ENCODE peak calls at places on chromosomes 6 and 20, in four cellular contexts. A, V, H and S are unnamed samples.

GRCh38 chr20:62887147-62887859 is 25.7 kb upstream of the TCFL5 start:
- DNase-seq in A (peak; percentile 80), V (no peak), H (no peak), S (no peak)

GRCh38 chr6:111753573-111753972 is 119.7 kb downstream of the FYN start:
- DNase-seq in A (no peak), V (no peak), H (no peak), S (no peak)

GRCh38 chr20:18731940-18732339 is 81.6 kb upstream of the SCP2D1 start:
- DNase-seq in A (no peak), V (no peak), H (no peak), S (no peak)

GRCh38 chr6:37531026-37531425 is 31.3 kb upstream of the CCDC167 start:
- DNase-seq in A (no peak), V (no peak), H (no peak), S (no peak)

GRCh38 chr6:19408331-19408730 is 428.8 kb upstream of the ID4 start:
- DNase-seq in A (no peak), V (no peak), H (no peak), S (no peak)

GRCh38 chr20:24577271-24577909 is 108.0 kb downstream of the SYNDIG1 start:
- DNase-seq in A (no peak), V (no peak), H (no peak), S (no peak)

GRCh38 chr20:20443509-20443908 is 75.6 kb downstream of the INSM1 start:
- DNase-seq in A (no peak), V (no peak), H (no peak), S (no peak)

GRCh38 chr6:36752187-36752885 is 54.7 kb downstream of the RAB44 start:
- DNase-seq in A (no peak), V (no peak), H (no peak), S (no peak)

GRCh38 chr6:26421259-26422144 is 18.8 kb upstream of the BTN3A3 start:
- DNase-seq in A (peak; percentile 82), V (peak; percentile 34), H (peak; percentile 94), S (peak; percentile 69)

GRCh38 chr6:3294921-3295871 is 36.4 kb downstream of the PSMG4 start:
- DNase-seq in A (peak; percentile 52), V (no peak), H (no peak), S (peak; percentile 45)

GRCh38 chr6:165984743-165985142 is 182.9 kb downstream of the TBXT start:
- DNase-seq in A (no peak), V (no peak), H (no peak), S (no peak)

GRCh38 chr20:22744341-22745193 is 160.2 kb upstream of the FOXA2 start:
- DNase-seq in A (no peak), V (no peak), H (no peak), S (no peak)

GRCh38 chr20:47489448-47489872 is 12.2 kb upstream of the NCOA3 start:
- DNase-seq in A (no peak), V (no peak), H (no peak), S (no peak)

GRCh38 chr6:34515473-34516387 is 40.4 kb downstream of the SPDEF start:
- DNase-seq in A (peak; percentile 9), V (no peak), H (no peak), S (peak; percentile 9)

GRCh38 chr20:46004187-46004586 is 4.5 kb upstream of the MMP9 start:
- DNase-seq in A (no peak), V (no peak), H (no peak), S (no peak)

GRCh38 chr20:40336530-40336929 is 352.5 kb downstream of the MAFB start:
- DNase-seq in A (no peak), V (no peak), H (no peak), S (no peak)

GRCh38 chr6:138454976-138455706 is 44.2 kb downstream of the NHSL1 start:
- DNase-seq in A (no peak), V (no peak), H (no peak), S (peak; percentile 49)

GRCh38 chr20:14049111-14049510 is 53.8 kb downstream of the MACROD2 start:
- DNase-seq in A (no peak), V (no peak), H (no peak), S (no peak)

GRCh38 chr6:3073382-3073781 is 5.1 kb downstream of the RIPK1 start:
- DNase-seq in A (no peak), V (no peak), H (no peak), S (no peak)

GRCh38 chr6:105300090-105300489 is 102.8 kb downstream of the PREP start:
- DNase-seq in A (no peak), V (no peak), H (no peak), S (no peak)

GRCh38 chr6:138182939-138183791 is 21.4 kb downstream of the ARFGEF3 start:
- DNase-seq in A (no peak), V (no peak), H (no peak), S (peak; percentile 44)

GRCh38 chr20:48723308-48724264 is 104.2 kb downstream of the PREX1 start:
- DNase-seq in A (no peak), V (no peak), H (no peak), S (no peak)

GRCh38 chr6:40685771-40686170 is 98.6 kb upstream of the LRFN2 start:
- DNase-seq in A (no peak), V (no peak), H (no peak), S (no peak)

GRCh38 chr6:30687659-30688431 is 1.4 kb upstream of the PPP1R18 start:
- DNase-seq in A (peak; percentile 47), V (no peak), H (peak; percentile 46), S (peak; percentile 46)

GRCh38 chr6:116847234-116847633 is 18.4 kb upstream of the GPRC6A start:
- DNase-seq in A (peak; percentile 23), V (no peak), H (no peak), S (no peak)

GRCh38 chr6:23301546-23301945 is 732.2 kb downstream of the HDGFL1 start:
- DNase-seq in A (no peak), V (no peak), H (no peak), S (no peak)

GRCh38 chr6:85580104-85580877 is 13.4 kb downstream of the SNX14 start:
- DNase-seq in A (no peak), V (no peak), H (no peak), S (no peak)

GRCh38 chr6:29792123-29793035 is 35.2 kb upstream of the HLA-G start:
- DNase-seq in A (peak; percentile 43), V (no peak), H (peak; percentile 67), S (peak; percentile 63)

DNA sequence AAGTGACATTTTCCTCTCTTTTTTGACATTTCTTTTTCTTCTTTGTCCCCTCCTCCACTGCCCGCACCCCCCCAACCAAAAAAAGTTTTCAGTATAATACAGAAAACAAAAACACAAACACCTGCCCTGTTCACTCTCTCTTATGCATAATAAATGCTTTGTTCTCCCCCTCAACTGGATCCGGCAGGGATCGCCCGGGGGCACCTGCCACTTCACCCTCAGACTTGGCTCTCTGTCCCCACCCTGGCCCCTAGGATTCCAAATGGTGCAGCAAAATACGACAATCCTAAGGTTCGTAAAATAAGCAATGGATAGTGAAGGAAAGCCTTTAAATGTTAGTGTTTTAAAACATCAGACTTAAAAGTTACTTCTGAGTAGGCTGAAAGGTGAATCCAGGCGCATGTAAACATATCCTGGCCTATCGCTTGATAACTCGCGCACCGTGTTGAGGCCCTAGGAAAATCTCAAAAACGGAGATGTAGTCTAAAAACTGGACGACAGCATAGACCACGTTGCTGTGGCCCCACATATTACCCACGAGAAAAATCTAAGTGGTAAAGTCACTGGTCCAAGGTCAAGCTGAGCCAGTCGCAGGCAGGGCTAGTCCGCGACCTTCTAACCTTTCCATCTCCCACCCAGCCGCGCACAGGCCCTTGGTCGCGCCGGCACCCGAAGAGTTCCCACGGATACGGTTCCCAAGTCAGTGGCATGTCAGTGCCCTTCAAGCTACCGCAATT is 130.8 kb downstream of the OGFRL1 start:
- DNase-seq in A (no peak), V (no peak), H (no peak), S (no peak)
- TF ChIP-seq TEAD4 in A (no peak), V (no peak), H (no peak), S (no peak)

DNA sequence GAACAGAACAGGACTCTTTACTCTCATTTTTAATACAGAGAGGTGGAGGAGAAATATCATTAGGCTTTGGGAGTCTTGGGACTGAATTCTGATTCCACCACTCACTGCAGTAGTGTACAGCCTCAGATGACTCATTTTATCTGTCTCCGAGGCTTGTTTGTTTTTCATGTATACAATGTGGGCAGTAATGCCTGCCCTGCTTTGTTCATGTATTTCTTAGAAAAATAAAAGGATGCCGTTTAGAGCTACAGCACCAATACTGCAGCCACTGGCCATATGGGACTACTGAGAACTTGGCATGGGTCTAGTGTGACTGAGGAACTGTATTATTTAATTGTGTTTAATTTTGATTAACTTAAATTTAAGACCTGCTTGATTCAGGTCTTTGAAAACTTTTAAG is 41.2 kb upstream of the JAG1 start:
- DNase-seq in A (no peak), V (no peak), H (no peak), S (no peak)
- TF ChIP-seq TEAD4 in A (no peak), V (no peak), H (no peak), S (no peak)

GRCh38 chr6:33144373-33144772 is 47.9 kb downstream of the COL11A2 start:
- DNase-seq in A (no peak), V (no peak), H (peak; percentile 2), S (no peak)

GRCh38 chr6:33151050-33151449 is 41.2 kb downstream of the COL11A2 start:
- DNase-seq in A (no peak), V (no peak), H (peak; percentile 1), S (no peak)

GRCh38 chr6:33142501-33142900 is 49.8 kb downstream of the COL11A2 start:
- DNase-seq in A (no peak), V (no peak), H (no peak), S (no peak)

GRCh38 chr6:33143113-33143760 is 49.0 kb downstream of the COL11A2 start:
- DNase-seq in A (no peak), V (no peak), H (peak; percentile 6), S (peak; percentile 50)

DNA sequence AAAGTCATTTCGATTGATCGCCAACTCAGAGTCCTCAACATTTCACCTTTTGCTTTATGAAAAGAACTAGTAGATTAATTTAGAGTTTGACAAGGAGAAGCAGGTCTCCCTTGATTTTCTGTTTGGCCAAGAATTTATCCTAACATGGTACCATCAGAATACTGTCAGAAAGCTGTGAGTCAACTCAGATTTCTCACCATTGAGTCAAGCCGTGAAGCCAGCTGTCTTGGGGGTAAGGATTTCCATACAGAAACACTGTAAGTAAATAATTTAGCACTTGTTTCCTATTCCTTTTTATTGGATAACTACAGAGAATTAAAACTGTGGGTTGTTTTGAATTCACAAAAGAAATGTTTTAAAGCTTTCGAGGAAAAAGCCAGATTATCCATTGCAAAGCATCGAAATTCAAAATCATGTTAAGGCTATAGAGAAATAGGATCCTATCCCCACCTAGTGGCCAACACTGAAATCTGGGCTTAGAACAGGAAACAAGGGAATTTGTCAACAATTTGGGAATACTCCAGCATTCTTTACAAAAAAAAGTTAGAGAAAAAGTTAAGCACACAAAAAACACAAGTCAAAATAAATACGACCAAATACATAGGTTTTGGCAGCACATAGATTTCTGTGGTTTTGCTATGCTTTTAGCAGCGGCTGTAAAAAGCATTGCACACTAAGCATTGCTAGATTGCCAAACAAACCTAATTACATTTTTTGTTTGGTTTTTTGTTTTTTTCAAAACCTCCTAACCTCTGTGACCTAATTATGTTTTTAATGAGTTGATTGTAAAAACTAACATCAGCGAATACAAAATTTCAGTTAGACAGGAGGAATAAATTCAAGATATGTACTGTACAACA is 44.2 kb downstream of the COL11A2 start:
- DNase-seq in A (peak; percentile 63), V (no peak), H (peak; percentile 48), S (no peak)
- TF ChIP-seq TEAD4 in A (no peak), V (no peak), H (no peak), S (no peak)

GRCh38 chr6:108160009-108160408 is 5.8 kb upstream of the NR2E1 start:
- DNase-seq in A (no peak), V (no peak), H (no peak), S (no peak)

GRCh38 chr6:108157234-108157971 is 8.4 kb upstream of the NR2E1 start:
- DNase-seq in A (peak; percentile 73), V (no peak), H (no peak), S (peak; percentile 57)

GRCh38 chr6:108156180-108156937 is 9.5 kb upstream of the NR2E1 start:
- DNase-seq in A (no peak), V (no peak), H (no peak), S (no peak)

GRCh38 chr6:108157972-108158441 is 7.8 kb upstream of the NR2E1 start:
- DNase-seq in A (peak; percentile 54), V (no peak), H (no peak), S (peak; percentile 56)

GRCh38 chr6:108156938-108157233 is 8.9 kb upstream of the NR2E1 start:
- DNase-seq in A (no peak), V (no peak), H (no peak), S (no peak)
- TF ChIP-seq TEAD4 in A (no peak), V (no peak), H (no peak), S (no peak)